ENCODE peak calls at places on chromosomes 11 and 22, in seven cellular contexts. One of them, this sample, is unnamed.

GRCh38 chr11:47966621-47967020 is 13.7 kb upstream of the PTPRJ start:
- DNase-seq in prostate gland: no peak
- DNase-seq in endothelial cell of umbilical vein: no peak
- DNase-seq in body of pancreas: no peak
- DNase-seq in adrenal gland: no peak
- DNase-seq in spleen: no peak
- DNase-seq in heart left ventricle: no peak
- DNase-seq in this sample: no peak

GRCh38 chr11:128643661-128644060 is 50.2 kb upstream of the FLI1 start:
- DNase-seq in prostate gland: no peak
- DNase-seq in endothelial cell of umbilical vein: no peak
- DNase-seq in body of pancreas: no peak
- DNase-seq in adrenal gland: no peak
- DNase-seq in spleen: no peak
- DNase-seq in heart left ventricle: no peak
- DNase-seq in this sample: no peak

GRCh38 chr11:120268686-120269085 is 28.7 kb downstream of the POU2F3 start:
- DNase-seq in prostate gland: no peak
- DNase-seq in endothelial cell of umbilical vein: no peak
- DNase-seq in body of pancreas: no peak
- DNase-seq in adrenal gland: no peak
- DNase-seq in spleen: no peak
- DNase-seq in heart left ventricle: no peak
- DNase-seq in this sample: no peak

GRCh38 chr11:48055292-48056132 is 75.2 kb downstream of the PTPRJ start:
- DNase-seq in prostate gland: peak
- DNase-seq in endothelial cell of umbilical vein: no peak
- DNase-seq in body of pancreas: peak
- DNase-seq in adrenal gland: no peak
- DNase-seq in spleen: no peak
- DNase-seq in heart left ventricle: no peak
- DNase-seq in this sample: no peak

GRCh38 chr11:112776834-112777793 is 184.1 kb upstream of the NCAM1 start:
- DNase-seq in prostate gland: no peak
- DNase-seq in endothelial cell of umbilical vein: no peak
- DNase-seq in body of pancreas: no peak
- DNase-seq in adrenal gland: no peak
- DNase-seq in spleen: no peak
- DNase-seq in heart left ventricle: no peak
- DNase-seq in this sample: no peak

GRCh38 chr11:20156280-20156875 is 3.9 kb downstream of the DBX1 start:
- DNase-seq in prostate gland: no peak
- DNase-seq in endothelial cell of umbilical vein: no peak
- DNase-seq in body of pancreas: peak
- DNase-seq in adrenal gland: no peak
- DNase-seq in spleen: peak
- DNase-seq in heart left ventricle: no peak
- DNase-seq in this sample: no peak

GRCh38 chr11:67113231-67113721 is 5.8 kb upstream of the KDM2A start:
- DNase-seq in prostate gland: no peak
- DNase-seq in endothelial cell of umbilical vein: no peak
- DNase-seq in body of pancreas: no peak
- DNase-seq in adrenal gland: no peak
- DNase-seq in spleen: no peak
- DNase-seq in heart left ventricle: no peak
- DNase-seq in this sample: no peak

GRCh38 chr22:19479358-19480172 is at the start of gene CDC45:
- DNase-seq in prostate gland: peak
- DNase-seq in endothelial cell of umbilical vein: peak
- DNase-seq in body of pancreas: peak
- DNase-seq in adrenal gland: peak
- DNase-seq in spleen: peak
- DNase-seq in heart left ventricle: peak
- DNase-seq in this sample: peak

GRCh38 chr22:23105919-23106853 is 35.6 kb downstream of the RSPH14 start:
- DNase-seq in prostate gland: peak
- DNase-seq in endothelial cell of umbilical vein: no peak
- DNase-seq in body of pancreas: peak
- DNase-seq in adrenal gland: no peak
- DNase-seq in spleen: no peak
- DNase-seq in heart left ventricle: no peak
- DNase-seq in this sample: no peak

GRCh38 chr11:46378811-46379482 is 2.5 kb upstream of the MDK start:
- DNase-seq in prostate gland: no peak
- DNase-seq in endothelial cell of umbilical vein: no peak
- DNase-seq in body of pancreas: no peak
- DNase-seq in adrenal gland: no peak
- DNase-seq in spleen: peak
- DNase-seq in heart left ventricle: no peak
- DNase-seq in this sample: no peak

GRCh38 chr11:1309498-1310314 is at the start of gene TOLLIP:
- DNase-seq in prostate gland: peak
- DNase-seq in endothelial cell of umbilical vein: peak
- DNase-seq in body of pancreas: peak
- DNase-seq in adrenal gland: peak
- DNase-seq in spleen: peak
- DNase-seq in heart left ventricle: peak
- DNase-seq in this sample: peak

GRCh38 chr22:30196141-30196866 is 50.3 kb downstream of the LIF start:
- DNase-seq in prostate gland: peak
- DNase-seq in endothelial cell of umbilical vein: peak
- DNase-seq in body of pancreas: peak
- DNase-seq in adrenal gland: peak
- DNase-seq in spleen: peak
- DNase-seq in heart left ventricle: peak
- DNase-seq in this sample: peak

GRCh38 chr11:57903441-57904123 is 120.1 kb upstream of the OR9Q1 start:
- DNase-seq in prostate gland: peak
- DNase-seq in endothelial cell of umbilical vein: no peak
- DNase-seq in body of pancreas: peak
- DNase-seq in adrenal gland: no peak
- DNase-seq in spleen: no peak
- DNase-seq in heart left ventricle: peak
- DNase-seq in this sample: no peak

GRCh38 chr11:59769086-59769485 is 13.9 kb downstream of the STX3 start:
- DNase-seq in prostate gland: no peak
- DNase-seq in endothelial cell of umbilical vein: no peak
- DNase-seq in body of pancreas: no peak
- DNase-seq in adrenal gland: no peak
- DNase-seq in spleen: no peak
- DNase-seq in heart left ventricle: no peak
- DNase-seq in this sample: no peak

GRCh38 chr11:507727-508515 is 879 bp upstream of the RNH1 start:
- DNase-seq in prostate gland: no peak
- DNase-seq in endothelial cell of umbilical vein: no peak
- DNase-seq in body of pancreas: no peak
- DNase-seq in adrenal gland: no peak
- DNase-seq in spleen: peak
- DNase-seq in heart left ventricle: peak
- DNase-seq in this sample: peak

GRCh38 chr22:17777005-17777716 is 2.9 kb upstream of the BID start:
- DNase-seq in prostate gland: no peak
- DNase-seq in endothelial cell of umbilical vein: peak
- DNase-seq in body of pancreas: no peak
- DNase-seq in adrenal gland: peak
- DNase-seq in spleen: peak
- DNase-seq in heart left ventricle: peak
- DNase-seq in this sample: no peak

GRCh38 chr11:111581341-111581740 is 20.9 kb upstream of the SIK2 start:
- DNase-seq in prostate gland: no peak
- DNase-seq in endothelial cell of umbilical vein: no peak
- DNase-seq in body of pancreas: no peak
- DNase-seq in adrenal gland: no peak
- DNase-seq in spleen: no peak
- DNase-seq in heart left ventricle: no peak
- DNase-seq in this sample: no peak

GRCh38 chr11:45288395-45288794 is 2.3 kb upstream of the SYT13 start:
- DNase-seq in prostate gland: no peak
- DNase-seq in endothelial cell of umbilical vein: no peak
- DNase-seq in body of pancreas: no peak
- DNase-seq in adrenal gland: no peak
- DNase-seq in spleen: no peak
- DNase-seq in heart left ventricle: no peak
- DNase-seq in this sample: no peak

DNA sequence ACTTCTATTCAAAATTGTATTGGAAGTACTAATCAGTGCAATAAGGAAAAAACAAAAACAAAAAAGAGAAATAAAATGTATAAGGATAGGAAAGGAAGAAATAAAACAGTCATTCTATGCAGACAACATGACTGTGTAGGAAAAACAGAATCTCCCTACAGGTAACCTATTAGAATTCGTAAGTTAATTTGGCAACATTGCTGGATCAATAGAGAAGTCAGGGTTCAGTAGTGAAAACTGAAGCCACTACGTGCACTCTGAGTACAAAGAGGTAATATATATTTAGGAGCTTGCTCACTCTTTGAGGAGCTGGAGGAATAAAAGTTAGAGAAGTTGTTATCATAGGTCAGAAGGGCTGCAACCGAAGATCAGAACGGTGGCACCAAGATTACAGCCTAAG is 84.0 kb upstream of the BMAL1 start:
- DNase-seq in prostate gland: no peak
- DNase-seq in endothelial cell of umbilical vein: no peak
- DNase-seq in body of pancreas: no peak
- DNase-seq in adrenal gland: no peak
- DNase-seq in spleen: no peak
- DNase-seq in heart left ventricle: no peak
- DNase-seq in this sample: no peak
- H3K27ac ChIP-seq in prostate gland: no peak
- H3K27ac ChIP-seq in endothelial cell of umbilical vein: no peak
- H3K27ac ChIP-seq in body of pancreas: no peak
- H3K27ac ChIP-seq in adrenal gland: no peak
- H3K27ac ChIP-seq in spleen: no peak
- H3K27ac ChIP-seq in heart left ventricle: no peak
- H3K27ac ChIP-seq in this sample: no peak

GRCh38 chr11:65851083-65851579 is 6.8 kb downstream of the CFL1 start:
- DNase-seq in prostate gland: no peak
- DNase-seq in endothelial cell of umbilical vein: no peak
- DNase-seq in body of pancreas: no peak
- DNase-seq in adrenal gland: no peak
- DNase-seq in spleen: no peak
- DNase-seq in heart left ventricle: no peak
- DNase-seq in this sample: no peak
- TF ChIP-seq POLR2A in prostate gland: no peak
- TF ChIP-seq POLR2A in endothelial cell of umbilical vein: peak
- TF ChIP-seq POLR2A in body of pancreas: no peak
- TF ChIP-seq POLR2A in adrenal gland: no peak
- TF ChIP-seq POLR2A in spleen: no peak
- TF ChIP-seq POLR2A in heart left ventricle: no peak
- TF ChIP-seq POLR2A in this sample: no peak

DNA sequence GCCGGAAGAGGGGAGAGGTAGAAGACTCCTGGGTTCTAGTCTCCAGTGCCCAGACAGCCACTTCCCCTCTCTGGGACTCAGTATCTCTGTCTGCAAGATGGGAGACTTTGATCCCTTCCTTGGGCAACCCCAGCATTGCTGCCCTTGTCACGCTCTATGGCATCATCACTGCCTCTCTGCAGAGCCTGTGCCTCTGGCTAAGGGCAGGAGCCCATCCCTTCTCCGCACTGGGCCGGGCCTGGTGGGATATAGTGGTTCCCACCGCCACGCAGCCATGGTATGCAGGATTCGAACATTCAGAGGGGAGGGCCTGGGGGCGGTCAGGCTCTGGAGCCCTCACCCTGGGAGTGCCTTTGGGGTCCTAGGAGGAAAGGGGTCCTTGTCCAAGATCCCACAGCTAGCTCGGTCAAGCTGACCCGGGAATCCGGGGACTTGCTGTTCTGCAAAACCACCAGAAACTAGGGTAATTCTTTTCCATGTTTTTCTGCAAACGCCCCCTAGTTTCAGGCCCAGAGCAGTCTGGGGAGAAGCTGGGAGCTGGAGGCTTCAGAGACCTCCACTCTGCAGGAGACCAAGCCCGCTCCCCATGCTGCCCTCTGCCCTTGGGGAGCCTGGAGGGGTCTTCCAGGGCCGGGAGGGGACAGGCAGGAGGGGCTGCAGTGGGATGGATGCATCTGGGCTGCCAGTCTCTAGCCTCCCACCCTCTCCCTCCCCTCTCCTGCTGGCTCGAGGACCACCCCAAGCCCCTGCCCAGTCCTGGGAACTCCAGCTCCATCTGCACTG is 24.4 kb upstream of the CBX7 start:
- DNase-seq in prostate gland: no peak
- DNase-seq in endothelial cell of umbilical vein: peak
- DNase-seq in body of pancreas: no peak
- DNase-seq in adrenal gland: no peak
- DNase-seq in spleen: no peak
- DNase-seq in heart left ventricle: no peak
- DNase-seq in this sample: peak
- H3K27ac ChIP-seq in prostate gland: peak
- H3K27ac ChIP-seq in endothelial cell of umbilical vein: peak
- H3K27ac ChIP-seq in body of pancreas: peak
- H3K27ac ChIP-seq in adrenal gland: no peak
- H3K27ac ChIP-seq in spleen: peak
- H3K27ac ChIP-seq in heart left ventricle: peak
- H3K27ac ChIP-seq in this sample: peak

GRCh38 chr11:8711895-8712442 is 29.4 kb downstream of the RPL27A start:
- DNase-seq in prostate gland: no peak
- DNase-seq in endothelial cell of umbilical vein: no peak
- DNase-seq in body of pancreas: no peak
- DNase-seq in adrenal gland: no peak
- DNase-seq in spleen: no peak
- DNase-seq in heart left ventricle: no peak
- DNase-seq in this sample: no peak

GRCh38 chr11:8709777-8710176 is 27.2 kb downstream of the RPL27A start:
- DNase-seq in prostate gland: no peak
- DNase-seq in endothelial cell of umbilical vein: no peak
- DNase-seq in body of pancreas: no peak
- DNase-seq in adrenal gland: no peak
- DNase-seq in spleen: no peak
- DNase-seq in heart left ventricle: no peak
- DNase-seq in this sample: no peak

GRCh38 chr11:8707541-8708270 is 25.1 kb downstream of the RPL27A start:
- DNase-seq in prostate gland: peak
- DNase-seq in endothelial cell of umbilical vein: no peak
- DNase-seq in body of pancreas: peak
- DNase-seq in adrenal gland: peak
- DNase-seq in spleen: no peak
- DNase-seq in heart left ventricle: peak
- DNase-seq in this sample: peak

GRCh38 chr11:8706673-8707432 is 24.3 kb downstream of the RPL27A start:
- DNase-seq in prostate gland: no peak
- DNase-seq in endothelial cell of umbilical vein: no peak
- DNase-seq in body of pancreas: no peak
- DNase-seq in adrenal gland: no peak
- DNase-seq in spleen: no peak
- DNase-seq in heart left ventricle: no peak
- DNase-seq in this sample: no peak

DNA sequence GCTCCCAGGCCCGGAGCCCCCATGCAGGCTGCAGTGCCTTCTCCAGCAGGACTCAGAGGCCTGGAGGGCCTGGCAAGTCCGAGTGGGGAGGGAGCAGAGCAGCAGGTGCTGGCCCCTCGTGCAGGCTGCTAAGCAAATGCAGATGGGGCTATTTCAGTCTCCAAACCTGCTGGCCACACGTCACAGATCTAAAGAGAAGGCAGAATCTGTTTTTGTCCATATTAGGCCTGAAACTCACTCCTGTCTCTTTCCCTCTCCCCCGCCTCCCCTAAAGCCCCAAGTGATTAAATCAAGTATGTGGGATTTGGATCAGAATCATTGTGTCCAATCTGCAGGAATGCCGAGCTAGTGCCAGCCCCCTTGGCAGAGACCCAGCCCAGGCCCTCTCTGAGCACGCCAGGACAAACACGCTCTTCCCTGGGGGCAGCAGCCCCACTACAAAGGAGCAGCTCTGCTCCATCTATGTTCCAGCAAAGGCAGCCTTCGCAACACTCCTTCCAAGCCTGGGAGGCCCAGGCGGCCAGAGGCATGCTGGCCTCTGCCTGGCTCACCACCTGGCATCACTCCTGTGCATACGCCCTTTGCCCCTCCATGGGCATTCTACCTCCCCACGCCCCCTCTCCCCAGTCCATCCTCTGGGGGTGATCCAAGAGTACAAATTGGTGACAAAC is 26.5 kb downstream of the RPL27A start:
- DNase-seq in prostate gland: peak
- DNase-seq in endothelial cell of umbilical vein: no peak
- DNase-seq in body of pancreas: peak
- DNase-seq in adrenal gland: peak
- DNase-seq in spleen: no peak
- DNase-seq in heart left ventricle: peak
- DNase-seq in this sample: peak
- TF ChIP-seq POLR2A in prostate gland: no peak
- TF ChIP-seq POLR2A in endothelial cell of umbilical vein: no peak
- TF ChIP-seq POLR2A in body of pancreas: peak
- TF ChIP-seq POLR2A in adrenal gland: no peak
- TF ChIP-seq POLR2A in spleen: no peak
- TF ChIP-seq POLR2A in heart left ventricle: no peak
- TF ChIP-seq POLR2A in this sample: peak

This sample was measured in uterus.